ENCODE peak calls at places on chromosomes 2 and 18, in eight cellular contexts. T, U, Z, R, O, S, B and G are unnamed samples.

GRCh38 chr2:161004379-161004778 is 155.8 kb upstream of the TANK start:
- DNase-seq in Z (peak), S (no peak), T (no peak), O (no peak), B (no peak), U (peak), R (no peak), G (peak)

GRCh38 chr2:113173563-113174368 is at the start of gene PSD4:
- DNase-seq in T (no peak), S (no peak), U (no peak), R (no peak), B (peak), O (peak), Z (no peak), G (no peak)

GRCh38 chr18:13464432-13465125 is 246.0 kb downstream of the LDLRAD4 start:
- DNase-seq in O (peak), U (no peak), S (no peak), Z (no peak), R (peak), T (no peak), B (peak), G (no peak)

GRCh38 chr2:101699191-101699938 is 1.9 kb downstream of the MAP4K4 start:
- DNase-seq in S (no peak), R (no peak), T (no peak), Z (no peak), O (no peak), U (peak), B (no peak), G (no peak)

GRCh38 chr2:239285071-239285931 is 115.5 kb downstream of the HDAC4 start:
- DNase-seq in S (no peak), R (peak), T (no peak), B (no peak), Z (no peak), O (peak), U (no peak), G (no peak)

GRCh38 chr2:88607416-88607815 is 19.8 kb downstream of the EIF2AK3 start:
- DNase-seq in R (no peak), T (no peak), O (no peak), Z (no peak), U (no peak), B (no peak), S (no peak), G (no peak)

GRCh38 chr2:221254281-221254680 is 317.8 kb downstream of the EPHA4 start:
- DNase-seq in T (no peak), R (no peak), S (no peak), O (no peak), U (no peak), B (peak), Z (no peak), G (no peak)

GRCh38 chr2:122366427-122366826 is 611.0 kb downstream of the TSN start:
- DNase-seq in Z (no peak), O (no peak), R (no peak), S (no peak), U (no peak), T (no peak), B (no peak), G (no peak)

GRCh38 chr18:48917579-48918101 is 33.1 kb downstream of the SMAD7 start:
- DNase-seq in O (no peak), U (no peak), R (peak), Z (no peak), B (no peak), T (no peak), S (no peak), G (no peak)

GRCh38 chr18:79479761-79480161 is 84.0 kb downstream of the NFATC1 start:
- DNase-seq in U (no peak), O (no peak), T (no peak), R (peak), Z (no peak), B (no peak), S (no peak), G (no peak)

GRCh38 chr2:39778233-39778632 is 825 bp downstream of the THUMPD2 start:
- DNase-seq in U (no peak), S (no peak), Z (no peak), T (no peak), R (no peak), B (no peak), O (no peak), G (no peak)

GRCh38 chr2:65608966-65609365 is 176.6 kb upstream of the SPRED2 start:
- DNase-seq in Z (no peak), S (no peak), U (no peak), T (no peak), O (no peak), B (no peak), R (no peak), G (no peak)

GRCh38 chr2:67503066-67503795 is 106.1 kb downstream of the ETAA1 start:
- DNase-seq in Z (peak), U (peak), R (no peak), O (no peak), B (no peak), T (no peak), S (peak), G (peak)

GRCh38 chr2:218005486-218005885 is 2.7 kb upstream of the TNS1 start:
- DNase-seq in U (no peak), R (no peak), O (no peak), T (no peak), S (no peak), Z (no peak), B (no peak), G (peak)

GRCh38 chr2:173521450-173522192 is 166.9 kb downstream of the CDCA7 start:
- DNase-seq in T (no peak), B (no peak), S (no peak), R (no peak), Z (no peak), O (no peak), U (no peak), G (peak)

GRCh38 chr2:108412995-108413726 is 35.4 kb downstream of the SULT1C4 start:
- DNase-seq in R (no peak), T (no peak), S (no peak), U (peak), O (no peak), B (no peak), Z (peak), G (peak)

GRCh38 chr2:17827306-17827705 is 11.0 kb downstream of the MSGN1 start:
- DNase-seq in U (no peak), R (no peak), S (no peak), Z (no peak), T (no peak), O (no peak), B (no peak), G (no peak)

GRCh38 chr2:5111581-5111980 is 580.6 kb upstream of the SOX11 start:
- DNase-seq in O (no peak), R (no peak), T (no peak), B (no peak), Z (no peak), S (no peak), U (no peak), G (no peak)

GRCh38 chr2:29878898-29879297 is 42.5 kb downstream of the ALK start:
- DNase-seq in B (peak), S (no peak), R (no peak), O (no peak), T (no peak), U (no peak), Z (no peak), G (peak)

GRCh38 chr2:84865181-84865783 is 15.6 kb downstream of the TRABD2A start:
- DNase-seq in S (no peak), O (no peak), R (no peak), U (peak), T (no peak), B (no peak), Z (peak), G (peak)

GRCh38 chr2:63058149-63058741 is 7.6 kb downstream of the OTX1 start:
- DNase-seq in U (peak), R (no peak), S (no peak), T (no peak), B (no peak), Z (peak), O (no peak), G (no peak)

GRCh38 chr2:17122887-17123501 is 395.2 kb downstream of the RAD51AP2 start:
- DNase-seq in Z (no peak), O (no peak), T (no peak), S (no peak), U (no peak), R (no peak), B (no peak), G (no peak)

GRCh38 chr2:201216918-201217317 is 34.0 kb downstream of the CASP10 start:
- DNase-seq in O (no peak), R (no peak), Z (no peak), B (no peak), T (no peak), S (no peak), U (no peak), G (no peak)

GRCh38 chr2:68031546-68032160 is 31.2 kb downstream of the C1D start:
- DNase-seq in B (no peak), U (peak), S (no peak), Z (peak), T (no peak), R (no peak), O (no peak), G (peak)

GRCh38 chr2:11569636-11570035 is 35.8 kb downstream of the GREB1 start:
- DNase-seq in Z (no peak), O (no peak), U (no peak), B (no peak), R (peak), T (no peak), S (no peak), G (no peak)

GRCh38 chr2:68463287-68463877 is 3.7 kb downstream of the FBXO48 start:
- DNase-seq in T (no peak), S (no peak), O (no peak), R (no peak), B (no peak), Z (peak), U (peak), G (peak)

GRCh38 chr2:100182494-100183355 is 40.3 kb upstream of the AFF3 start:
- DNase-seq in B (no peak), S (no peak), R (no peak), O (no peak), T (no peak), U (peak), Z (peak), G (no peak)

GRCh38 chr2:70371753-70372152 is 69.9 kb upstream of the FAM136A start:
- DNase-seq in Z (peak), U (peak), T (no peak), R (no peak), B (no peak), O (no peak), S (no peak), G (peak)

GRCh38 chr18:40956213-40956612 is 998.8 kb upstream of the PIK3C3 start:
- DNase-seq in T (no peak), S (no peak), Z (no peak), O (no peak), U (no peak), R (no peak), B (no peak), G (no peak)

GRCh38 chr2:67311536-67311935 is 85.6 kb upstream of the ETAA1 start:
- DNase-seq in R (no peak), B (no peak), O (no peak), Z (peak), S (no peak), T (no peak), U (peak), G (peak)

GRCh38 chr2:241985986-241986329 is 116.4 kb downstream of the RTP5 start:
- DNase-seq in R (no peak), S (no peak), Z (no peak), T (no peak), U (no peak), O (no peak), B (no peak), G (no peak)

GRCh38 chr2:102582845-102583244 is 36.5 kb upstream of the SLC9A2 start:
- DNase-seq in B (no peak), O (no peak), Z (no peak), U (no peak), R (no peak), T (no peak), S (no peak), G (no peak)

GRCh38 chr2:25029183-25029554 is 12.7 kb upstream of the EFR3B start:
- DNase-seq in Z (no peak), U (no peak), T (no peak), B (no peak), O (no peak), R (no peak), S (no peak), G (peak)

GRCh38 chr2:25032901-25033300 is 9.0 kb upstream of the EFR3B start:
- DNase-seq in O (no peak), U (no peak), S (no peak), R (no peak), T (no peak), B (no peak), Z (no peak), G (no peak)

GRCh38 chr2:25032094-25032493 is 9.8 kb upstream of the EFR3B start:
- DNase-seq in S (no peak), Z (peak), R (no peak), B (no peak), T (no peak), O (no peak), U (no peak), G (peak)

GRCh38 chr2:25034081-25034480 is 7.8 kb upstream of the EFR3B start:
- DNase-seq in O (no peak), S (no peak), U (no peak), R (no peak), Z (no peak), T (no peak), B (no peak), G (no peak)

GRCh38 chr2:25030702-25031101 is 11.2 kb upstream of the EFR3B start:
- DNase-seq in O (no peak), T (no peak), R (no peak), Z (peak), U (no peak), S (no peak), B (no peak), G (no peak)
- H3K4me3 ChIP-seq in O (no peak), T (no peak), R (no peak), Z (no peak), U (no peak), S (no peak), B (no peak), G (no peak)

GRCh38 chr2:20675701-20676352 is 8.9 kb downstream of the GDF7 start:
- DNase-seq in R (no peak), S (no peak), B (no peak), U (no peak), Z (no peak), T (no peak), O (no peak), G (peak)

GRCh38 chr2:20673686-20674308 is 6.9 kb downstream of the GDF7 start:
- DNase-seq in O (no peak), B (no peak), S (no peak), U (no peak), T (no peak), Z (no peak), R (no peak), G (no peak)

GRCh38 chr2:20674309-20674965 is 7.5 kb downstream of the GDF7 start:
- DNase-seq in R (no peak), Z (no peak), O (no peak), T (no peak), S (no peak), B (no peak), U (no peak), G (no peak)

GRCh38 chr2:20676353-20677215 is 9.6 kb downstream of the GDF7 start:
- DNase-seq in R (no peak), O (no peak), B (no peak), U (no peak), T (no peak), Z (no peak), S (no peak), G (no peak)

GRCh38 chr2:20674974-20675679 is 8.2 kb downstream of the GDF7 start:
- DNase-seq in Z (peak), S (no peak), O (no peak), R (no peak), T (no peak), U (peak), B (no peak), G (peak)
- TF ChIP-seq CTCF in Z (peak), S (no peak), O (no peak), R (no peak), T (no peak), U (no peak), B (no peak), G (no peak)

DNA sequence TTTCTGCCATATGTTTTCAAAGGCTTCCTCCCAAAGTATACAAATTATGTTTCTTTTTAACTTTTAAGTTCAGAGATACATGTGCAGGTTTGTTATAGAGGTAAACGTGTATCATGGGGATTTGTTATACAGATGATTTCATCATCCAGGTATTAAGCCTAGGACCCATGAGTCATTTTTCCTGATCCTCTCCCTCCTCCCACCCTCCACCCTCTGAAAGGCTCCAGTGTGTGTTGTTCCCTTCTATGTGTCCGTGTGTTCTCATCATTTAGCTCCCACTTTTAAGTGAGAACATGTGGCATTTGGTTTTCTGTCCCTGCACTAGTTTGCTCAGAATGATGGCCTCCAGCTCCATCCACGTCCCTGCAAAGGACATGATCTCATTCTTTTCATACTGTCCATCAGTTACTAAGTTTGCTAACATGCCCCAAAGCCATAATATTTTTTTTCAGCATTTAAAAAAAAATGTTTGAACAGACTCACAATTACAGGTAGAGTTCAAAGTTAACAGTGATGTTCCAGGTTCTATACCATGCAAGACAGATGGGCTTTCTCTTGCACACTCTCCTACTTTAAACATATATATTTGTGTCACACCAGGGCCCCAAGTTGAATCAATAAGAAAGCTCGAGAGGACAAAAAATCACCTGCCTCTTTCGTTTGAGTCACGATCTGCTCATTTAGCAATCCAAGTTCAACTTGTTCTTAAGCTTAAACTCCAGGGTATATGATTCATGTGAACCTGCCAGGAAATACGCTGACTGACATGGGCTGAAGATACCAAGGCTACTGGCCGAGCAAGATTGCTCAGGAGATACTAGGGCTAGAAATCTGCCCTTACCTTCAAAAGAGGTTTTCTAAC is 77.6 kb downstream of the AP1S3 start:
- DNase-seq in B (no peak), Z (peak), O (no peak), R (no peak), U (peak), T (no peak), S (no peak), G (peak)
- H3K4me3 ChIP-seq in B (no peak), Z (no peak), O (no peak), R (no peak), U (no peak), T (no peak), S (no peak), G (no peak)

DNA sequence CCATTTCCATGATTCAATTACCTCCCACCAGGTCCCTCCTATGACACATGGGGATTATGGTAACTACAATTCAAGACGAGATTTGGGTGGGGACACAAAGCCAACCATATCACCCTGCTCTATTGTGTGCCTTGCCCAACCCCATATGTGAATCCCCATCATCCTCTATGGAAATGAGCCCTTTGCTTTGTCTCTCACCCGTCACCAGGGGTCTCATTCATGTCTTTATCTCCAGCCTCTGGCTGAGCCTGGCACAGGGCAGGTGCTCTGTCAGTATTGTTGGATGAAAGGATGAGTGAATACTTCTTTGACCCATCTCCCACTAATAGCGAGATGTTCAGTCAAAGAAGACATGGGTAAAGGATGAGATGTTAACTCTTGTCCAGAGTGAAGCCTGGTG is 116.6 kb upstream of the LGALSL start:
- DNase-seq in Z (no peak), S (no peak), U (no peak), B (no peak), T (no peak), O (no peak), R (no peak), G (no peak)
- TF ChIP-seq CTCF in Z (no peak), S (no peak), U (no peak), B (no peak), T (no peak), O (no peak), R (no peak), G (no peak)

GRCh38 chr18:70536370-70537062 is 247.7 kb downstream of the SOCS6 start:
- DNase-seq in U (no peak), Z (no peak), R (no peak), S (no peak), B (no peak), T (no peak), O (no peak), G (no peak)

DNA sequence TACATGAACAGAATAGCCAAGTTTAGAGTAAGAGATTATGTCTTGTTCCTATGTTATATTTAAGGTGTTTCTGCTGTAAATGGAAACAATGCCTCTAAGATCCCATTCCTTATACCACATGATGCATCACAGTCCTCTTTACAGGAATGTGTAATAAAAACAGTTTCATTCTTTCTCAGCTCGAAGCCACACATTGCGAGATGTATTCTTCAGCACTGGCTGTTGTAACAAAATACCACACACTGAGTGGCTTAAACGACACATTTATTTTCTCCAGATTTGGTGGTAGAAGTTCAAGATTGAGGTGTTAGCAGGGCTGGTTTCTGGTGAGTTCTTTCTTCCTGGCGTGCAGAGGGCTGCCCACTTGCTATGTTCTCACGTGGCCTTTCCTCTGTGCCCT is 246.2 kb downstream of the SOCS6 start:
- DNase-seq in B (no peak), Z (no peak), R (no peak), O (no peak), U (no peak), T (no peak), S (no peak), G (no peak)
- H3K4me3 ChIP-seq in B (no peak), Z (no peak), R (no peak), O (no peak), U (no peak), T (no peak), S (no peak), G (no peak)

DNA sequence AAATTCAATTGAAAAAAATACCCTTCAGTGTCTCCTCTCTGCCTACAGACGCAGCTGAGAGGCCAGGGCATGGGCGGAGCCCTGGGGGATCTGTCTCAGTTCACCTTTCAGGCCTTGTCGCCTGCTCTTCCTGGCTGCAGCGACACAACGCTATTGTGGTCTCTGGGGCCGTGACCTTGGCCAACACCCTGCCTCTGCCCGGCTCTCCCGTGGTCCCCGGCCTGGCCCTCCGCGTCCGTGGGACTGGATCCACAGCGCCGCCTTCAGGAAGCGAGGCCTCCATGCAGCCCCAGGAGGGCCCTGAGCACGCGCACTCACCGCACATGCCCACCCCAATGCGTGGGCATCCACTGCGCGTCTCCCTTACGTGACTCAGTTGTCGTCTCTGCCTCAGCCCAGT is 81.1 kb downstream of the MRPS9 start:
- DNase-seq in T (no peak), Z (no peak), B (no peak), R (no peak), O (no peak), U (no peak), S (no peak), G (no peak)
- TF ChIP-seq CTCF in T (peak), Z (peak), B (no peak), R (no peak), O (no peak), U (peak), S (no peak), G (no peak)

GRCh38 chr2:215171151-215171550 is 32.7 kb upstream of the ABCA12 start:
- DNase-seq in S (no peak), Z (no peak), R (no peak), B (no peak), U (peak), O (no peak), T (no peak), G (no peak)
- H3K4me3 ChIP-seq in S (no peak), Z (peak), R (no peak), B (no peak), U (no peak), O (peak), T (peak), G (no peak)

GRCh38 chr2:156129227-156129626 is 203.3 kb downstream of the NR4A2 start:
- DNase-seq in O (no peak), Z (no peak), R (no peak), B (no peak), U (no peak), T (no peak), S (no peak), G (no peak)
- TF ChIP-seq CTCF in O (no peak), Z (no peak), R (no peak), B (no peak), U (no peak), T (no peak), S (no peak), G (no peak)